ENCODE peak calls at places on chromosome 7, in four cellular contexts. K is right cardiac atrium, P is tibial artery, O is upper lobe of right lung. G is an unnamed sample.
A peak's percentile ranks its signal among the peaks of the same experiment; 100 is the strongest.

GRCh38 chr7:55887786-55888185 is 530 bp downstream of the ZNF713 start:
- DNase-seq in P (no peak), O (no peak), K (no peak), G (no peak)

GRCh38 chr7:31487476-31487875 is 26.4 kb upstream of the ITPRID1 start:
- DNase-seq in O (no peak), K (no peak), P (no peak), G (no peak)

GRCh38 chr7:151452680-151453325 is 12.9 kb upstream of the CRYGN start:
- DNase-seq in O (peak; percentile 18), P (no peak), K (peak; percentile 23), G (no peak)

GRCh38 chr7:113071465-113071864 is 15.2 kb downstream of the GPR85 start:
- DNase-seq in O (no peak), P (peak; percentile 30), K (peak; percentile 20), G (no peak)

GRCh38 chr7:138342990-138343389 is 117.1 kb upstream of the TRIM24 start:
- DNase-seq in P (no peak), O (no peak), K (no peak), G (no peak)

GRCh38 chr7:129644634-129645230 is 33.2 kb downstream of the NRF1 start:
- DNase-seq in K (no peak), P (no peak), O (no peak), G (no peak)

GRCh38 chr7:155466814-155467675 is 9.1 kb downstream of the EN2 start:
- DNase-seq in K (no peak), O (no peak), P (no peak), G (peak; percentile 19)

GRCh38 chr7:155531686-155532085 is 14.7 kb downstream of the CNPY1 start:
- DNase-seq in O (peak; percentile 65), P (peak; percentile 14), K (no peak), G (no peak)

GRCh38 chr7:114759347-114760062 is 162.4 kb upstream of the MDFIC start:
- DNase-seq in K (no peak), P (no peak), O (no peak), G (no peak)

GRCh38 chr7:18421297-18422004 is 74.1 kb upstream of the HDAC9 start:
- DNase-seq in O (no peak), K (no peak), P (no peak), G (no peak)

GRCh38 chr7:24786941-24787340 is 29.7 kb upstream of the GSDME start:
- DNase-seq in O (no peak), K (no peak), P (no peak), G (no peak)